ENCODE peak calls at places on chromosomes 1 and 21, in four cellular contexts. Z is islet precursor cell, I is heart right ventricle, J is heart left ventricle. L is an unnamed sample.

GRCh38 chr1:36207339-36207738 is 16.9 kb upstream of the THRAP3 start:
- DNase-seq in Z (peak), I (peak), J (peak), L (peak)

GRCh38 chr21:41147096-41147978 is 20.6 kb upstream of the BACE2 start:
- DNase-seq in I (no peak), J (no peak), Z (no peak), L (no peak)

GRCh38 chr1:157213836-157214235 is 75.6 kb upstream of the ETV3 start:
- DNase-seq in J (no peak), I (no peak), Z (no peak), L (no peak)

GRCh38 chr1:15669074-15669473 is 15.0 kb upstream of the PLEKHM2 start:
- DNase-seq in J (no peak), Z (no peak), I (no peak), L (no peak)

GRCh38 chr1:165497444-165498013 is 46.3 kb upstream of the LRRC52 start:
- DNase-seq in J (no peak), Z (no peak), I (no peak), L (no peak)

GRCh38 chr1:204858381-204858821 is 12.3 kb upstream of the NFASC start:
- DNase-seq in I (no peak), J (no peak), Z (peak), L (no peak)

GRCh38 chr1:162912061-162912667 is 51.2 kb upstream of the CCDC190 start:
- DNase-seq in J (no peak), Z (no peak), I (no peak), L (no peak)

GRCh38 chr1:10694274-10694632 is 102.2 kb downstream of the CASZ1 start:
- DNase-seq in Z (no peak), I (no peak), J (no peak), L (no peak)

GRCh38 chr1:184387871-184388670 is 1.2 kb downstream of the C1orf21 start:
- DNase-seq in I (peak), J (peak), Z (no peak), L (peak)

GRCh38 chr21:25583370-25584133 is 23.7 kb downstream of the MRPL39 start:
- DNase-seq in J (no peak), I (no peak), Z (no peak), L (no peak)

GRCh38 chr1:9374748-9375345 is 82.2 kb downstream of the SPSB1 start:
- DNase-seq in I (no peak), J (no peak), Z (peak), L (no peak)

GRCh38 chr1:36807262-36807661 is 227.1 kb downstream of the GRIK3 start:
- DNase-seq in Z (no peak), J (no peak), I (peak), L (no peak)

GRCh38 chr1:226708967-226709396 is 30.1 kb downstream of the ITPKB start:
- DNase-seq in Z (no peak), I (no peak), J (no peak), L (no peak)

GRCh38 chr1:46528297-46528955 is 23.0 kb downstream of the KNCN start:
- DNase-seq in I (no peak), Z (no peak), J (no peak), L (no peak)

GRCh38 chr1:205455581-205456382 is at the start of gene BLACAT1:
- DNase-seq in J (no peak), Z (no peak), I (no peak), L (no peak)

GRCh38 chr1:10561955-10562354 is 87.2 kb downstream of the PEX14 start:
- DNase-seq in I (no peak), Z (no peak), J (no peak), L (no peak)

GRCh38 chr1:223248787-223249175 is 105.7 kb upstream of the TLR5 start:
- DNase-seq in I (no peak), Z (peak), J (no peak), L (no peak)

GRCh38 chr1:186806477-186806876 is 22.3 kb upstream of the PLA2G4A start:
- DNase-seq in I (no peak), Z (peak), J (no peak), L (no peak)

GRCh38 chr1:16918371-16918770 is 3.4 kb upstream of the CROCC start:
- DNase-seq in Z (no peak), J (no peak), I (no peak), L (no peak)

GRCh38 chr21:46515109-46515508 is 56.4 kb downstream of the DIP2A start:
- DNase-seq in I (peak), Z (no peak), J (peak), L (peak)

GRCh38 chr1:151494741-151495281 is 16.4 kb upstream of the CGN start:
- DNase-seq in J (no peak), I (no peak), Z (peak), L (no peak)

GRCh38 chr1:238960071-238960470 is 426.3 kb upstream of the CHRM3 start:
- DNase-seq in J (no peak), Z (no peak), I (no peak), L (no peak)

GRCh38 chr1:77412794-77413530 is 131.1 kb downstream of the AK5 start:
- DNase-seq in J (no peak), I (no peak), Z (no peak), L (no peak)

GRCh38 chr1:66332524-66332853 is 201.5 kb upstream of the SGIP1 start:
- DNase-seq in J (no peak), Z (no peak), I (no peak), L (no peak)

GRCh38 chr1:21517161-21517589 is 8.0 kb downstream of the ALPL start:
- DNase-seq in I (no peak), Z (no peak), J (no peak), L (no peak)

GRCh38 chr1:65339866-65340483 is 30.6 kb downstream of the DNAJC6 start:
- DNase-seq in J (no peak), I (no peak), Z (no peak), L (no peak)

GRCh38 chr1:209648931-209649776 is 3.1 kb downstream of the LAMB3 start:
- DNase-seq in J (no peak), Z (no peak), I (no peak), L (no peak)

GRCh38 chr1:210201671-210202070 is 30.9 kb upstream of the SERTAD4 start:
- DNase-seq in I (no peak), J (no peak), Z (no peak), L (no peak)

GRCh38 chr1:63874278-63874880 is 100.6 kb downstream of the ROR1 start:
- DNase-seq in Z (no peak), J (no peak), I (no peak), L (no peak)

GRCh38 chr1:238438296-238439275 is 547.9 kb upstream of the ZP4 start:
- DNase-seq in J (no peak), Z (no peak), I (no peak), L (no peak)

GRCh38 chr1:33120436-33121231 is 39.7 kb downstream of the AZIN2 start:
- DNase-seq in I (no peak), Z (no peak), J (no peak), L (no peak)

GRCh38 chr1:196877964-196878363 is 9.9 kb upstream of the CFHR4 start:
- DNase-seq in I (no peak), J (no peak), Z (peak), L (no peak)

GRCh38 chr1:206002833-206003532 is at the start of gene RAB7B:
- DNase-seq in I (peak), Z (peak), J (peak), L (peak)

GRCh38 chr1:84435159-84435558 is 36.9 kb downstream of the DNASE2B start:
- DNase-seq in J (no peak), I (no peak), Z (no peak), L (no peak)

GRCh38 chr1:19061343-19061742 is 104.9 kb upstream of the IFFO2 start:
- DNase-seq in I (no peak), J (no peak), Z (no peak), L (no peak)

GRCh38 chr1:102500795-102501194 is 504.1 kb upstream of the OLFM3 start:
- DNase-seq in I (no peak), Z (no peak), J (no peak), L (no peak)

L was measured in uterus.